ENCODE peak calls at places on chromosomes 16 and 17, in eight cellular contexts. F is A549; C is gastrocnemius medialis; O is CD4-positive, CD25-positive, alpha-beta regulatory T cell; K is H9; P is neuronal stem cell; I is Caco-2; V is CD4-positive, alpha-beta memory T cell. T is an unnamed sample. For H3K4me1, the result is how much of the 10 kb centered on the place peaks cover.

GRCh38 chr16:30554933-30555847 is 3.0 kb downstream of the ZNF764 start:
- DNase-seq in F (no peak), C (no peak), O (no peak), K (no peak), P (no peak), I (no peak), V (no peak), T (no peak)

GRCh38 chr17:17029938-17030337 is 12.3 kb upstream of the MPRIP start:
- DNase-seq in F (no peak), C (no peak), O (no peak), K (no peak), P (no peak), I (no peak), V (no peak), T (no peak)

GRCh38 chr17:7687908-7688807 is at the start of gene WRAP53:
- DNase-seq in F (peak), C (peak), O (peak), K (peak), P (peak), I (peak), V (peak), T (peak)

GRCh38 chr16:67284699-67285646 is 5.6 kb downstream of the PLEKHG4 start:
- DNase-seq in F (peak), C (peak), O (no peak), K (peak), P (peak), I (no peak), V (no peak), T (no peak)

GRCh38 chr17:69325518-69326301 is 1.2 kb downstream of the ABCA5 start:
- DNase-seq in F (no peak), C (no peak), O (no peak), K (no peak), P (peak), I (no peak), V (no peak), T (no peak)

GRCh38 chr17:53996131-53996530 is 173.4 kb downstream of the KIF2B start:
- DNase-seq in F (no peak), C (no peak), O (no peak), K (no peak), P (no peak), I (no peak), V (no peak), T (no peak)

GRCh38 chr17:38663125-38663751 is 11.5 kb downstream of the EPOP start:
- DNase-seq in F (peak), C (no peak), O (peak), K (peak), P (no peak), I (peak), V (no peak), T (no peak)

GRCh38 chr17:2814499-2815341 is 18.5 kb downstream of the RAP1GAP2 start:
- DNase-seq in F (no peak), C (no peak), O (peak), K (peak), P (no peak), I (no peak), V (peak), T (peak)

GRCh38 chr16:25063102-25063501 is 47.9 kb upstream of the ARHGAP17 start:
- DNase-seq in F (no peak), C (no peak), O (no peak), K (no peak), P (no peak), I (no peak), V (no peak), T (no peak)

GRCh38 chr17:67818110-67819002 is 6.9 kb upstream of the BPTF start:
- DNase-seq in F (no peak), C (no peak), O (no peak), K (no peak), P (no peak), I (peak), V (no peak), T (no peak)

GRCh38 chr17:39304188-39304587 is 78.4 kb upstream of the STAC2 start:
- DNase-seq in F (no peak), C (no peak), O (no peak), K (no peak), P (no peak), I (no peak), V (no peak), T (no peak)

GRCh38 chr16:67667434-67667816 is 811 bp downstream of the C16orf86 start:
- DNase-seq in F (no peak), C (no peak), O (no peak), K (no peak), P (no peak), I (no peak), V (no peak), T (no peak)

GRCh38 chr17:50263293-50264262 is 10.7 kb upstream of the TMEM92 start:
- DNase-seq in F (no peak), C (no peak), O (no peak), K (peak), P (no peak), I (peak), V (no peak), T (no peak)

GRCh38 chr16:75733305-75734141 is 7.2 kb upstream of the CPHXL start:
- DNase-seq in F (no peak), C (no peak), O (no peak), K (no peak), P (peak), I (peak), V (no peak), T (no peak)

GRCh38 chr16:70460737-70461261 is 6.4 kb downstream of the FCSK start:
- DNase-seq in F (no peak), C (no peak), O (no peak), K (no peak), P (no peak), I (no peak), V (no peak), T (no peak)

GRCh38 chr16:77059441-77059840 is 131.5 kb upstream of the MON1B start:
- DNase-seq in F (no peak), C (no peak), O (no peak), K (no peak), P (no peak), I (no peak), V (no peak), T (no peak)

GRCh38 chr17:62723842-62724241 is 84.3 kb downstream of the MARCHF10 start:
- DNase-seq in F (no peak), C (no peak), O (no peak), K (peak), P (no peak), I (no peak), V (no peak), T (no peak)

GRCh38 chr16:89000207-89000959 is 23.4 kb upstream of the CBFA2T3 start:
- DNase-seq in F (no peak), C (no peak), O (no peak), K (no peak), P (no peak), I (no peak), V (no peak), T (no peak)

GRCh38 chr17:20225162-20226115 is 216.3 kb downstream of the SPECC1 start:
- DNase-seq in F (no peak), C (no peak), O (no peak), K (no peak), P (no peak), I (no peak), V (no peak), T (no peak)

GRCh38 chr16:48720266-48720665 is 110.3 kb upstream of the N4BP1 start:
- DNase-seq in F (no peak), C (no peak), O (no peak), K (peak), P (peak), I (peak), V (no peak), T (no peak)

GRCh38 chr17:64632606-64633005 is 29.5 kb downstream of the SMURF2 start:
- DNase-seq in F (no peak), C (no peak), O (no peak), K (no peak), P (no peak), I (no peak), V (no peak), T (no peak)
- H3K4me1 ChIP-seq in F (under half), C (under half), O (under half), K (under half), P (under half), I (under half), V (half or more), T (under half)

DNA sequence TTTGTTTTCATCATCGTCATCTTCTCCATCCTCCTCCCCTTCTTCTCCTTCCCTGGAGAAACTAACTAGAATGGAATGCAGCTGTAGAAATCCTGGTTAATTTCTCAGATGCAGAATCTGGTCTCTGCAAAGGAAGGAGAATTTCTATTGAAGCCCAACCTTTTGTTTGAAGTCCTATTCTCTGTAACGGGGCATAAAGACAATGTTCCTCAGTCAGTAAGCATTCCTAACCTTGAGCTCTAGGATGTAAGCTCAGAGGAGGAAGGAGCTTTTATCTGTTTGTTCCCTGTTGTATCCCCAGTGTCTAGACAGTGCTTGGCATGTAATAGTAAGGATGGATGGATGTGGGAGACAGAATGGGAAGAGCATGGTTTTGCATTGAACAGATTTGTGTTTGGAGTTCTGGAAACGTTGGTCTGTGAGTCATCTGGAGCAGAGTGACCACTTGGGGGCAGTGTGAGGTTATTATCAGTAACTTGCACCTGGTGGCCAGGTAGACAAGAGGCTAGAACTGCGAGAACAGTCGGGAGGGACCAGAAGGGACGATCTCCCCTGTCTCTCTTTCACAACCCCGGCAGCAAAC is 363.7 kb downstream of the SNX29 start:
- DNase-seq in F (peak), C (no peak), O (peak), K (peak), P (no peak), I (peak), V (no peak), T (no peak)
- H3K4me1 ChIP-seq in F (under half), C (under half), O (under half), K (under half), P (under half), I (under half), V (under half), T (under half)

GRCh38 chr17:40598021-40598927 is 33.0 kb upstream of the CCR7 start:
- DNase-seq in F (no peak), C (no peak), O (peak), K (no peak), P (no peak), I (no peak), V (peak), T (no peak)

GRCh38 chr17:40598928-40599627 is 33.8 kb upstream of the CCR7 start:
- DNase-seq in F (no peak), C (no peak), O (no peak), K (no peak), P (no peak), I (no peak), V (peak), T (no peak)

GRCh38 chr17:40600486-40601046 is 35.3 kb upstream of the CCR7 start:
- DNase-seq in F (no peak), C (no peak), O (no peak), K (no peak), P (no peak), I (no peak), V (no peak), T (no peak)

GRCh38 chr17:40596261-40596919 is 31.1 kb upstream of the CCR7 start:
- DNase-seq in F (peak), C (no peak), O (peak), K (no peak), P (no peak), I (peak), V (no peak), T (no peak)

DNA sequence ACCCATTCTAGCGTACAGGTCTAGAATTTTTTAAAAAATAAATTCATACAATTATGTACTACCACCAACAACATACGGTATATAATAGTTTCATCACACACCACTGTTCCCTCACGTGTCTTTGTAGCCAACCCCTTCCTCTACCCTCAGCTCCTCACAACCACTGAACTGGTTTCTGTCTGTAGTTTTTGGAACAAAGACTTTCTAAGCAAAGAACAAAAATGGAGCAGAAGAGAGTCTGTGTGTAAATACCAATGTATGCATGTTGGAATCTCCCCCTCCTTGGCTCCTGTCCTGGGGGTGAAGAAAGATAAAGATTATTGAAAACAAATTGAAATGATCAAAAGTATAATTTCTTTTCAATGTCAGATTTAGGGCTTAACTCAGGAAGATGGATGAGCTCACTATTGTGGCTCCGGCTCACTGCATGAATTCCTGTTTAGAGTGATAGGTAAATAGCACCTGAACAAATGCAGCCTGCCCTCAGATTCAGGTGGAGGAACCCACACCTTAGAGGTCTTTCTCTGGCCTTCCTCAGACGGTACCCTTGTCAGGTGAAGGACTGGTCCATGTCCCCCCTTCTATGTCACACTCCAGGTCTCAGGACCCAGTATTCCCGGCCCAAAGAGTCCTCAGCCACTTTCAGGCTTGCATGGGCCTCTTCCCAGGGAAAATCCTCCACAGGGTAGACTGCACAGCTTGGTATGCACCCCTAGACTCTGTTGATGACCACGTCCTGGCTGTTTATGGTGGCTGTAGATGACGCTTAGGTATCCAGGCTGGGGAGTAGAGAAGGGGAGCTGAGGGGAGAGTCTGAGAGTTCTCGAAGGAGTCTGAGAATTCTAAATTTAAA is 32.1 kb upstream of the CCR7 start:
- DNase-seq in F (no peak), C (no peak), O (no peak), K (no peak), P (no peak), I (no peak), V (no peak), T (peak)
- H3K4me1 ChIP-seq in F (under half), C (under half), O (half or more), K (under half), P (under half), I (under half), V (half or more), T (half or more)

GRCh38 chr17:78007655-78008054 is 49.2 kb downstream of the TNRC6C start:
- DNase-seq in F (no peak), C (no peak), O (no peak), K (no peak), P (no peak), I (no peak), V (no peak), T (no peak)
- H3K4me1 ChIP-seq in F (under half), C (under half), O (under half), K (under half), P (under half), I (under half), V (under half), T (under half)

GRCh38 chr17:29857823-29858222 is 72.2 kb downstream of the SSH2 start:
- DNase-seq in F (no peak), C (no peak), O (no peak), K (no peak), P (no peak), I (no peak), V (no peak), T (no peak)
- H3K4me1 ChIP-seq in F (under half), C (under half), O (under half), K (under half), P (under half), I (under half), V (under half), T (under half)

GRCh38 chr17:78130439-78131101 is at the start of gene TMC8:
- DNase-seq in F (no peak), C (no peak), O (peak), K (peak), P (no peak), I (no peak), V (peak), T (peak)
- H3K4me1 ChIP-seq in F (under half), C (under half), O (half or more), K (under half), P (under half), I (under half), V (half or more), T (half or more)

DNA sequence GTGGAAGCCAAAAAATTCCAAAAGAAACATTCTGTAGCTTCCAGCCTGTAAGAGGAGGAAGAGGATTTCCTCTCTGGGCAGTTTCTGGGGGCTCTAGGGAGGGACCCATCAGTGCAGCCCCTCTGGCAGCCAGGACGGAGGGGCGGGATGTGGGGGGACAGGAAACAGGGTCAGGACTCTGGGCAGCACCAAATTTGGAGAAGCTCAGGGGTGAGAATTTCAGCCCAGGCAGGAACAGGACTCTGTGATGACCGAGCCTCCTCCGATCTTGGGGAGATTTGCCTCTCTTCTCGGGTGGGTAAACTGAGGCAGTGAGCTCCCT is 18.4 kb upstream of the CIBAR2 start:
- DNase-seq in F (no peak), C (no peak), O (no peak), K (no peak), P (no peak), I (no peak), V (no peak), T (no peak)
- H3K4me1 ChIP-seq in F (under half), C (under half), O (under half), K (under half), P (under half), I (under half), V (under half), T (under half)